ENCODE peak calls at places on chromosomes 3 and 15, in five cellular contexts. R is tibial nerve, H is GM12878, V is upper lobe of left lung, F is HCT116. G is an unnamed sample.

GRCh38 chr3:1092771-1093170 is at the start of gene CNTN6:
- DNase-seq in F (no peak), V (no peak), R (no peak), H (no peak), G (no peak)

GRCh38 chr3:180678231-180678630 is 1.1 kb downstream of the CCDC39 start:
- DNase-seq in V (no peak), R (no peak), H (no peak), F (no peak), G (no peak)

GRCh38 chr15:26870346-26870745 is 3.5 kb downstream of the GABRA5 start:
- DNase-seq in R (no peak), F (no peak), V (no peak), H (no peak), G (no peak)

GRCh38 chr15:70470556-70471191 is 292.7 kb downstream of the UACA start:
- DNase-seq in R (no peak), F (no peak), H (no peak), V (no peak), G (no peak)

GRCh38 chr15:101445562-101446526 is 43.7 kb downstream of the PCSK6 start:
- DNase-seq in F (no peak), V (no peak), R (peak; percentile 47), H (no peak), G (peak; percentile 57)

GRCh38 chr15:94083467-94083991 is 147.8 kb upstream of the MCTP2 start:
- DNase-seq in F (no peak), H (no peak), R (no peak), V (no peak), G (no peak)

GRCh38 chr3:16205156-16205870 is 30.8 kb downstream of the GALNT15 start:
- DNase-seq in H (no peak), R (no peak), V (no peak), F (no peak), G (no peak)

GRCh38 chr3:143486611-143487010 is 361.7 kb downstream of the SLC9A9 start:
- DNase-seq in R (no peak), V (no peak), H (no peak), F (no peak), G (no peak)

GRCh38 chr3:108970561-108970960 is 16.9 kb upstream of the GUCA1C start:
- DNase-seq in H (no peak), V (no peak), F (no peak), R (no peak), G (no peak)

GRCh38 chr3:179599531-179599930 is 4.9 kb downstream of the MRPL47 start:
- DNase-seq in F (no peak), V (no peak), R (no peak), H (no peak), G (no peak)

GRCh38 chr3:73813291-73813977 is 188.7 kb upstream of the PDZRN3 start:
- DNase-seq in V (no peak), H (no peak), F (no peak), R (no peak), G (no peak)

GRCh38 chr3:66236281-66236680 is 15.5 kb downstream of the SLC25A26 start:
- DNase-seq in R (no peak), F (peak; percentile 2), V (no peak), H (no peak), G (no peak)

GRCh38 chr15:74725845-74726773 is 781 bp upstream of the CYP1A1 start:
- DNase-seq in F (no peak), R (no peak), H (no peak), V (peak; percentile 64), G (peak; percentile 36)

GRCh38 chr15:45918839-45919238 is 284.0 kb downstream of the SQOR start:
- DNase-seq in R (no peak), V (no peak), H (no peak), F (no peak), G (no peak)

GRCh38 chr15:101657968-101658784 is 6.0 kb upstream of the TM2D3 start:
- DNase-seq in H (no peak), R (no peak), F (no peak), V (peak; percentile 79), G (no peak)

GRCh38 chr3:66138336-66139234 is 82.2 kb upstream of the SLC25A26 start:
- DNase-seq in H (no peak), F (peak; percentile 68), R (no peak), V (peak; percentile 54), G (peak; percentile 69)

GRCh38 chr3:2523251-2523836 is 424.7 kb downstream of the CNTN4 start:
- DNase-seq in R (no peak), H (no peak), F (no peak), V (no peak), G (no peak)

GRCh38 chr3:123884258-123884831 is at the start of gene MYLK:
- DNase-seq in H (no peak), F (peak; percentile 61), R (no peak), V (peak; percentile 86), G (peak; percentile 79)

GRCh38 chr15:41631880-41632279 is 28.3 kb upstream of the MGA start:
- DNase-seq in F (no peak), V (no peak), H (no peak), R (no peak), G (no peak)

GRCh38 chr15:47157827-47158226 is 559.5 kb upstream of the SEMA6D start:
- DNase-seq in F (no peak), R (no peak), H (no peak), V (no peak), G (no peak)

GRCh38 chr3:159520638-159521037 is 468.0 kb upstream of the IL12A start:
- DNase-seq in F (no peak), V (no peak), H (no peak), R (no peak), G (no peak)

GRCh38 chr15:40320931-40321371 is 2.5 kb upstream of the INAFM2 start:
- DNase-seq in V (peak; percentile 69), H (no peak), F (peak; percentile 57), R (no peak), G (peak; percentile 82)

GRCh38 chr3:197420115-197420514 is 121.7 kb upstream of the DLG1 start:
- DNase-seq in V (no peak), H (no peak), F (no peak), R (no peak), G (no peak)

GRCh38 chr3:34013818-34014576 is 215.6 kb downstream of the PDCD6IP start:
- DNase-seq in F (no peak), H (no peak), R (no peak), V (no peak), G (no peak)

GRCh38 chr3:27079427-27080105 is 289.6 kb downstream of the NEK10 start:
- DNase-seq in V (no peak), F (no peak), R (no peak), H (no peak), G (no peak)

GRCh38 chr3:98171066-98171465 is 4.6 kb downstream of the OR5H15 start:
- DNase-seq in R (no peak), H (no peak), F (no peak), V (no peak), G (no peak)

GRCh38 chr3:95310560-95310959 is 1247.7 kb downstream of the NSUN3 start:
- DNase-seq in F (no peak), V (no peak), H (no peak), R (no peak), G (no peak)

GRCh38 chr3:105780114-105780513 is 88.7 kb downstream of the CBLB start:
- DNase-seq in H (no peak), F (no peak), V (no peak), R (no peak), G (no peak)

GRCh38 chr3:46213201-46213600 is 5.1 kb upstream of the CCR1 start:
- DNase-seq in V (no peak), F (no peak), R (no peak), H (no peak), G (no peak)

GRCh38 chr15:95284933-95285401 is 1045.5 kb upstream of the NR2F2 start:
- DNase-seq in R (no peak), V (no peak), F (no peak), H (no peak), G (no peak)

GRCh38 chr3:31590650-31591049 is 57.9 kb downstream of the STT3B start:
- DNase-seq in V (no peak), H (no peak), R (no peak), F (no peak), G (no peak)

GRCh38 chr15:72782993-72783562 is 480 bp downstream of the ADPGK start:
- DNase-seq in H (peak; percentile 43), F (no peak), V (peak; percentile 65), R (peak; percentile 19), G (peak; percentile 56)

DNA sequence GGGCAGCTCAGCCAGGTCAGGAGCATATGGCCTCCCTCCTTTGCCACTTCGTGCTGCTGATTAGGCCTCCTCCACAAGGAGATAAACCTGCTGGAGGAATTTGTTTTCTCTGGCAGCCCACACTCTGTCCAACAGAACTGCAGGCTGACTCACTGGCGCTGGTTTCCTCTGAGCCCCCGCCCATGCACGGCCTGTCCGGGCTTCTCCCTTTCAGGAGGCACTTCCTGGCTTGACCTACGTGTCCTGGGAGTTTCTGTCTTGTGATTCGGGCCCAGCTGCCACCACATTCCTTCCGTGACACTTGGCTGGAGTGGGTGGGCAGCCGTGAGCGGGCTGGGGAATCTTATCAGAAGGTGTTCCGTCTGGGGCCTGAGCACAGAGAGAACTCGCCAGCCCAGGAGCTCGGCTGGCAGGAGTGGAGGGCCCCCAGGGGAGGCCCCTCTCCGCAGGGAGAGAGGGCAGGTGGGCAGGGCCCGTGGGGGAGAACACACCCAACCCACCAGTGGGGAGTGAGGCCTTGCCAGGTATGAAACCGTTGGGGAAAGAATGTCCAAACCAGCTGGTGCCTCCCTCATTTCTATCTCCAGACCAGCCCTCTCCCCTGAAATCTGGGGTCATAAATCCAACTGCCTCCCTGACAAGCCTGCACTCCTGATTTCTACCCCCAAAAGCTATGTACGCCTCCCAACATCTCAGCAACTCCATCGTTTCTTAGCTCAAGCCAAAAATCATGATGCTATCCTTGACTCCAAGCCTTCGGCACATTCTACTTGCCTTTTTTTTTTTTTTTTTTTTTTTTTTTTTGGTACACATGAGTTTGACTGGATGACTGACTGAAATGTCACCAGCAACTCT is 110.6 kb upstream of the MEF2A start:
- DNase-seq in F (peak; percentile 51), V (peak; percentile 86), H (no peak), R (peak; percentile 64), G (peak; percentile 87)
- TF ChIP-seq POLR2A in F (no peak), V (peak; percentile 41), H (no peak), R (no peak), G (no peak)

GRCh38 chr3:9692416-9692815 is 11.2 kb upstream of the CPNE9 start:
- DNase-seq in R (no peak), V (no peak), F (no peak), H (no peak), G (no peak)
- H3K36me3 ChIP-seq in R (peaks cover 98% of the 10 kb centered on the region), V (peaks cover 100% of the 10 kb centered on the region), F (peaks cover 8% of the 10 kb centered on the region), H (peaks cover 25% of the 10 kb centered on the region), G (no peaks in the 10 kb centered on the region)

GRCh38 chr15:23566070-23567050 is 886 bp downstream of the MKRN3 start:
- DNase-seq in H (no peak), V (no peak), R (no peak), F (peak; percentile 29), G (peak; percentile 70)
- TF ChIP-seq POLR2A in H (no peak), V (no peak), R (no peak), F (peak; percentile 38), G (no peak)

DNA sequence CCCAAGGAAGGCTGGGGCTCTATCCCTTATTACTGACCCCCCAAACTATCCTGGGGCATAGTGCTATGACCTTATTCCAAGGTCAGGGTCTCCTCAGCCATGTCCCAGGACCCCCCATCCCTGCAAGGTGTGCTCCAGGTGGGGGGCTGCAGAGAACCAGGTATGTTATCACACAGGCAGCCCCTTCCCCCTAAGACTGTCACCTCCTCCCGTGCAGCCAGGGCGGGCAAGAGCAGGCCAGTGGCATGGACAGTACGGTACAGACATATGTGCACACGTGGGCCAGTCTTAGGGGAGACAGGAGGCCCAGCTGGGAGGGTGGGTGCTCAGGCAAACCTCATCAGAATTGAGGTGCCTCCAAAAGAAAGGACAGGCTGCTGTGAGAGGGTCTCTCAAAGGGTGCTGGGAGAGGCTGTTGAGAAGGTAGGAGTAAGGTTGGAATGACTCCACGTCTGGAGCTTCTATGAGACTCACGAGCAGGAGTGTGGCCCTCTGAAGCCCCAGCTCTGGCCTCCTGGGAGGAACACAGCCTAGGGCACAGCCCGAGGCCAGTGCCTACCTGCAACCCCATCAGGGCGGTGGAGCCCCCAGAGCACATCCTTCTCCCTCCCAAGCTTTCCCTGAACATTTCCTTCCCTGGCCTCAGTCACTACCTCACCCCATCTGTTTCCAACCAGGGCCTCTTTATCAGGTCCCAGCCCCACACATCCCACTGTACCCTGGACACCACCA is 1.7 kb upstream of the COL7A1 start:
- DNase-seq in F (no peak), R (no peak), V (no peak), H (no peak), G (no peak)
- H3K36me3 ChIP-seq in F (peaks cover 8% of the 10 kb centered on the region), R (peaks cover 50% of the 10 kb centered on the region), V (peaks cover 43% of the 10 kb centered on the region), H (peaks cover 31% of the 10 kb centered on the region), G (no peaks in the 10 kb centered on the region)

G was measured in testis.